ENCODE peak calls at places on chromosomes 2 and 18, in eight cellular contexts. C is Panc1, D is progenitor cell of endocrine pancreas, A is MCF 10A, W is LoVo, L is Caco-2, X is spleen, F is iPS-NIHi11. U is an unnamed sample.
A peak's percentile ranks its signal among the peaks of the same experiment; 100 is the strongest.

GRCh38 chr18:79510731-79511141 is 115.0 kb downstream of the NFATC1 start:
- DNase-seq in C (no peak), D (no peak), A (no peak), W (no peak), L (no peak), X (peak; percentile 75), F (no peak), U (peak; percentile 89)

GRCh38 chr2:209380278-209380677 is 43.6 kb upstream of the MAP2 start:
- DNase-seq in C (no peak), D (no peak), A (no peak), W (no peak), L (no peak), X (no peak), F (peak; percentile 23), U (no peak)

GRCh38 chr2:85577063-85577385 is 362 bp upstream of the VAMP8 start:
- DNase-seq in C (no peak), D (no peak), A (no peak), W (no peak), L (no peak), X (no peak), F (no peak), U (no peak)

GRCh38 chr2:109162999-109163398 is 34.0 kb downstream of the SH3RF3 start:
- DNase-seq in C (no peak), D (no peak), A (peak; percentile 95), W (no peak), L (no peak), X (no peak), F (no peak), U (no peak)

GRCh38 chr2:5970347-5970746 is 278.2 kb downstream of the SOX11 start:
- DNase-seq in C (no peak), D (no peak), A (no peak), W (no peak), L (no peak), X (no peak), F (no peak), U (no peak)

GRCh38 chr18:48932462-48932818 is 18.3 kb downstream of the SMAD7 start:
- DNase-seq in C (no peak), D (no peak), A (no peak), W (no peak), L (no peak), X (no peak), F (no peak), U (no peak)

GRCh38 chr2:203566161-203566560 is 31.1 kb upstream of the RAPH1 start:
- DNase-seq in C (no peak), D (no peak), A (no peak), W (no peak), L (no peak), X (no peak), F (no peak), U (no peak)

GRCh38 chr2:176157499-176158305 is 595 bp downstream of the HOXD3 start:
- DNase-seq in C (no peak), D (no peak), A (no peak), W (peak; percentile 20), L (no peak), X (no peak), F (no peak), U (no peak)

GRCh38 chr2:110748489-110748867 is 16.1 kb downstream of the ACOXL start:
- DNase-seq in C (no peak), D (no peak), A (no peak), W (no peak), L (no peak), X (no peak), F (no peak), U (no peak)

GRCh38 chr18:23912356-23912755 is 102.2 kb upstream of the TTC39C start:
- DNase-seq in C (no peak), D (no peak), A (no peak), W (no peak), L (no peak), X (no peak), F (no peak), U (no peak)

GRCh38 chr2:88671786-88672427 is 19.6 kb upstream of the RPIA start:
- DNase-seq in C (no peak), D (no peak), A (peak; percentile 40), W (peak; percentile 63), L (no peak), X (no peak), F (peak; percentile 70), U (no peak)

GRCh38 chr2:36458106-36458505 is 102.5 kb downstream of the CRIM1 start:
- DNase-seq in C (no peak), D (no peak), A (no peak), W (no peak), L (no peak), X (peak; percentile 47), F (no peak), U (no peak)

GRCh38 chr2:173231465-173231864 is 123.2 kb upstream of the CDCA7 start:
- DNase-seq in C (no peak), D (no peak), A (no peak), W (no peak), L (no peak), X (no peak), F (no peak), U (no peak)

GRCh38 chr2:30688956-30689401 is 118.3 kb downstream of the CAPN13 start:
- DNase-seq in C (no peak), D (no peak), A (no peak), W (no peak), L (no peak), X (no peak), F (no peak), U (no peak)

GRCh38 chr18:12744103-12744502 is 41.3 kb downstream of the PSMG2 start:
- DNase-seq in C (peak; percentile 51), D (no peak), A (peak; percentile 63), W (peak; percentile 38), L (no peak), X (no peak), F (no peak), U (no peak)

GRCh38 chr2:136116111-136116812 is 1.7 kb downstream of the CXCR4 start:
- DNase-seq in C (no peak), D (no peak), A (peak; percentile 43), W (no peak), L (no peak), X (peak; percentile 92), F (peak; percentile 44), U (no peak)

GRCh38 chr2:88870267-88870839 is 178.9 kb downstream of the RPIA start:
- DNase-seq in C (no peak), D (no peak), A (no peak), W (no peak), L (no peak), X (no peak), F (no peak), U (no peak)

GRCh38 chr18:23547806-23548205 is 38.5 kb downstream of the NPC1 start:
- DNase-seq in C (no peak), D (no peak), A (peak; percentile 70), W (no peak), L (no peak), X (no peak), F (no peak), U (no peak)

GRCh38 chr2:27131429-27131828 is 3.0 kb downstream of the PREB start:
- DNase-seq in C (no peak), D (no peak), A (no peak), W (no peak), L (no peak), X (no peak), F (no peak), U (no peak)

GRCh38 chr2:102107741-102108070 is 34.8 kb upstream of the IL1R1 start:
- DNase-seq in C (no peak), D (no peak), A (no peak), W (peak; percentile 16), L (no peak), X (no peak), F (no peak), U (no peak)

GRCh38 chr2:113848758-113849460 is 41.0 kb upstream of the ACTR3 start:
- DNase-seq in C (peak; percentile 53), D (no peak), A (peak; percentile 83), W (no peak), L (no peak), X (no peak), F (no peak), U (no peak)

GRCh38 chr18:61606068-61606660 is 272.9 kb downstream of the CDH20 start:
- DNase-seq in C (no peak), D (no peak), A (no peak), W (no peak), L (no peak), X (no peak), F (peak; percentile 34), U (no peak)

GRCh38 chr2:186757009-186757408 is 63.1 kb downstream of the FAM171B start:
- DNase-seq in C (no peak), D (no peak), A (no peak), W (no peak), L (peak; percentile 78), X (no peak), F (peak; percentile 64), U (no peak)

GRCh38 chr2:24482256-24482971 is 8.6 kb upstream of the NCOA1 start:
- DNase-seq in C (no peak), D (no peak), A (no peak), W (no peak), L (no peak), X (no peak), F (no peak), U (no peak)

GRCh38 chr2:105886029-105886454 is 141.3 kb downstream of the NCK2 start:
- DNase-seq in C (no peak), D (no peak), A (no peak), W (no peak), L (no peak), X (no peak), F (no peak), U (no peak)

GRCh38 chr2:15565392-15565791 is 4.3 kb upstream of the NBAS start:
- DNase-seq in C (no peak), D (no peak), A (no peak), W (no peak), L (no peak), X (no peak), F (no peak), U (no peak)

GRCh38 chr2:112776113-112776512 is 8.2 kb downstream of the IL1A start:
- DNase-seq in C (no peak), D (no peak), A (no peak), W (no peak), L (no peak), X (no peak), F (no peak), U (no peak)

GRCh38 chr2:144136297-144136696 is 383.6 kb downstream of the ZEB2 start:
- DNase-seq in C (no peak), D (no peak), A (no peak), W (no peak), L (no peak), X (no peak), F (no peak), U (no peak)

GRCh38 chr2:16507655-16508054 is 158.0 kb downstream of the CYRIA start:
- DNase-seq in C (no peak), D (no peak), A (no peak), W (no peak), L (no peak), X (no peak), F (peak; percentile 14), U (no peak)

U was measured in chondrocyte.